ENCODE peak calls at places on chromosomes 12 and 14, in five cellular contexts. One of them, this sample, is unnamed.

GRCh38 chr12:94582591-94582990 is 67.8 kb downstream of the TMCC3 start:
- DNase-seq in DND-41: no peak
- DNase-seq in aorta: no peak
- DNase-seq in tibial nerve: no peak
- DNase-seq in activated CD4-positive, alpha-beta T cell treated with anti-CD3 and anti-CD28 coated beads for 24 hours: no peak
- DNase-seq in this sample: no peak

GRCh38 chr12:124715121-124715990 is 147.9 kb upstream of the NCOR2 start:
- DNase-seq in DND-41: no peak
- DNase-seq in aorta: no peak
- DNase-seq in tibial nerve: no peak
- DNase-seq in activated CD4-positive, alpha-beta T cell treated with anti-CD3 and anti-CD28 coated beads for 24 hours: no peak
- DNase-seq in this sample: no peak

GRCh38 chr14:26204954-26205479 is 392.8 kb downstream of the NOVA1 start:
- DNase-seq in DND-41: no peak
- DNase-seq in aorta: peak; percentile 77
- DNase-seq in tibial nerve: peak; percentile 36
- DNase-seq in activated CD4-positive, alpha-beta T cell treated with anti-CD3 and anti-CD28 coated beads for 24 hours: no peak
- DNase-seq in this sample: no peak

GRCh38 chr12:51528852-51529545 is 62.0 kb upstream of the SCN8A start:
- DNase-seq in DND-41: no peak
- DNase-seq in aorta: no peak
- DNase-seq in tibial nerve: no peak
- DNase-seq in activated CD4-positive, alpha-beta T cell treated with anti-CD3 and anti-CD28 coated beads for 24 hours: no peak
- DNase-seq in this sample: no peak

GRCh38 chr12:6961278-6961694 is 9.2 kb downstream of the PHB2 start:
- DNase-seq in DND-41: no peak
- DNase-seq in aorta: peak; percentile 87
- DNase-seq in tibial nerve: no peak
- DNase-seq in activated CD4-positive, alpha-beta T cell treated with anti-CD3 and anti-CD28 coated beads for 24 hours: peak; percentile 86
- DNase-seq in this sample: no peak

GRCh38 chr12:52082026-52082667 is 2.6 kb downstream of the SMIM41 start:
- DNase-seq in DND-41: no peak
- DNase-seq in aorta: peak; percentile 77
- DNase-seq in tibial nerve: no peak
- DNase-seq in activated CD4-positive, alpha-beta T cell treated with anti-CD3 and anti-CD28 coated beads for 24 hours: no peak
- DNase-seq in this sample: no peak

GRCh38 chr14:45332360-45332988 is 79.5 kb upstream of the MIS18BP1 start:
- DNase-seq in DND-41: no peak
- DNase-seq in aorta: no peak
- DNase-seq in tibial nerve: no peak
- DNase-seq in activated CD4-positive, alpha-beta T cell treated with anti-CD3 and anti-CD28 coated beads for 24 hours: no peak
- DNase-seq in this sample: no peak

GRCh38 chr12:9756756-9757155 is 3.9 kb downstream of the CD69 start:
- DNase-seq in DND-41: no peak
- DNase-seq in aorta: no peak
- DNase-seq in tibial nerve: no peak
- DNase-seq in activated CD4-positive, alpha-beta T cell treated with anti-CD3 and anti-CD28 coated beads for 24 hours: no peak
- DNase-seq in this sample: no peak

GRCh38 chr12:46371718-46372130 is 849 bp downstream of the SLC38A2 start:
- DNase-seq in DND-41: peak; percentile 74
- DNase-seq in aorta: peak; percentile 88
- DNase-seq in tibial nerve: peak; percentile 52
- DNase-seq in activated CD4-positive, alpha-beta T cell treated with anti-CD3 and anti-CD28 coated beads for 24 hours: no peak
- DNase-seq in this sample: peak; percentile 32

GRCh38 chr14:92735344-92735743 is 13.1 kb downstream of the LGMN start:
- DNase-seq in DND-41: no peak
- DNase-seq in aorta: no peak
- DNase-seq in tibial nerve: no peak
- DNase-seq in activated CD4-positive, alpha-beta T cell treated with anti-CD3 and anti-CD28 coated beads for 24 hours: no peak
- DNase-seq in this sample: no peak

GRCh38 chr12:100566887-100567637 is 6.4 kb upstream of the GAS2L3 start:
- DNase-seq in DND-41: no peak
- DNase-seq in aorta: no peak
- DNase-seq in tibial nerve: peak; percentile 38
- DNase-seq in activated CD4-positive, alpha-beta T cell treated with anti-CD3 and anti-CD28 coated beads for 24 hours: no peak
- DNase-seq in this sample: peak; percentile 22

GRCh38 chr12:107277850-107278249 is 184.5 kb upstream of the CRY1 start:
- DNase-seq in DND-41: no peak
- DNase-seq in aorta: no peak
- DNase-seq in tibial nerve: no peak
- DNase-seq in activated CD4-positive, alpha-beta T cell treated with anti-CD3 and anti-CD28 coated beads for 24 hours: no peak
- DNase-seq in this sample: no peak

GRCh38 chr14:23457587-23458445 is 11.7 kb upstream of the NGDN start:
- DNase-seq in DND-41: no peak
- DNase-seq in aorta: no peak
- DNase-seq in tibial nerve: no peak
- DNase-seq in activated CD4-positive, alpha-beta T cell treated with anti-CD3 and anti-CD28 coated beads for 24 hours: no peak
- DNase-seq in this sample: no peak

GRCh38 chr14:94129758-94130414 is 482 bp upstream of the IFI27L2 start:
- DNase-seq in DND-41: peak; percentile 24
- DNase-seq in aorta: peak; percentile 82
- DNase-seq in tibial nerve: peak; percentile 63
- DNase-seq in activated CD4-positive, alpha-beta T cell treated with anti-CD3 and anti-CD28 coated beads for 24 hours: no peak
- DNase-seq in this sample: no peak

GRCh38 chr12:109753959-109754358 is 40.3 kb downstream of the FAM222A start:
- DNase-seq in DND-41: no peak
- DNase-seq in aorta: no peak
- DNase-seq in tibial nerve: no peak
- DNase-seq in activated CD4-positive, alpha-beta T cell treated with anti-CD3 and anti-CD28 coated beads for 24 hours: no peak
- DNase-seq in this sample: no peak

GRCh38 chr12:16449459-16449858 is 102.0 kb downstream of the MGST1 start:
- DNase-seq in DND-41: no peak
- DNase-seq in aorta: no peak
- DNase-seq in tibial nerve: no peak
- DNase-seq in activated CD4-positive, alpha-beta T cell treated with anti-CD3 and anti-CD28 coated beads for 24 hours: no peak
- DNase-seq in this sample: no peak

GRCh38 chr12:57240926-57241555 is 9.9 kb downstream of the STAC3 start:
- DNase-seq in DND-41: no peak
- DNase-seq in aorta: peak; percentile 72
- DNase-seq in tibial nerve: no peak
- DNase-seq in activated CD4-positive, alpha-beta T cell treated with anti-CD3 and anti-CD28 coated beads for 24 hours: no peak
- DNase-seq in this sample: no peak

GRCh38 chr12:4036872-4037271 is 163.7 kb upstream of the PARP11 start:
- DNase-seq in DND-41: no peak
- DNase-seq in aorta: no peak
- DNase-seq in tibial nerve: no peak
- DNase-seq in activated CD4-positive, alpha-beta T cell treated with anti-CD3 and anti-CD28 coated beads for 24 hours: no peak
- DNase-seq in this sample: no peak

GRCh38 chr12:124613151-124613585 is 45.8 kb upstream of the NCOR2 start:
- DNase-seq in DND-41: no peak
- DNase-seq in aorta: no peak
- DNase-seq in tibial nerve: no peak
- DNase-seq in activated CD4-positive, alpha-beta T cell treated with anti-CD3 and anti-CD28 coated beads for 24 hours: no peak
- DNase-seq in this sample: no peak

GRCh38 chr14:23590198-23590597 is 11.6 kb upstream of the JPH4 start:
- DNase-seq in DND-41: no peak
- DNase-seq in aorta: no peak
- DNase-seq in tibial nerve: no peak
- DNase-seq in activated CD4-positive, alpha-beta T cell treated with anti-CD3 and anti-CD28 coated beads for 24 hours: no peak
- DNase-seq in this sample: no peak

GRCh38 chr12:104793280-104793679 is 164.8 kb downstream of the SLC41A2 start:
- DNase-seq in DND-41: no peak
- DNase-seq in aorta: no peak
- DNase-seq in tibial nerve: no peak
- DNase-seq in activated CD4-positive, alpha-beta T cell treated with anti-CD3 and anti-CD28 coated beads for 24 hours: no peak
- DNase-seq in this sample: no peak

GRCh38 chr12:104456950-104457745 is 400 bp downstream of the CHST11 start:
- DNase-seq in DND-41: peak; percentile 68
- DNase-seq in aorta: peak; percentile 86
- DNase-seq in tibial nerve: peak; percentile 80
- DNase-seq in activated CD4-positive, alpha-beta T cell treated with anti-CD3 and anti-CD28 coated beads for 24 hours: no peak
- DNase-seq in this sample: no peak

GRCh38 chr12:19967486-19967885 is 400.9 kb upstream of the PDE3A start:
- DNase-seq in DND-41: no peak
- DNase-seq in aorta: no peak
- DNase-seq in tibial nerve: peak; percentile 20
- DNase-seq in activated CD4-positive, alpha-beta T cell treated with anti-CD3 and anti-CD28 coated beads for 24 hours: no peak
- DNase-seq in this sample: no peak

GRCh38 chr12:131452444-131452860 is 258.4 kb upstream of the SFSWAP start:
- DNase-seq in DND-41: no peak
- DNase-seq in aorta: no peak
- DNase-seq in tibial nerve: no peak
- DNase-seq in activated CD4-positive, alpha-beta T cell treated with anti-CD3 and anti-CD28 coated beads for 24 hours: peak; percentile 8
- DNase-seq in this sample: no peak

GRCh38 chr14:48936352-48936751 is 649.8 kb downstream of the RPS29 start:
- DNase-seq in DND-41: no peak
- DNase-seq in aorta: no peak
- DNase-seq in tibial nerve: no peak
- DNase-seq in activated CD4-positive, alpha-beta T cell treated with anti-CD3 and anti-CD28 coated beads for 24 hours: no peak
- DNase-seq in this sample: no peak

GRCh38 chr14:77782202-77782601 is 17.7 kb upstream of the ADCK1 start:
- DNase-seq in DND-41: no peak
- DNase-seq in aorta: no peak
- DNase-seq in tibial nerve: no peak
- DNase-seq in activated CD4-positive, alpha-beta T cell treated with anti-CD3 and anti-CD28 coated beads for 24 hours: no peak
- DNase-seq in this sample: no peak

GRCh38 chr12:27969011-27969900 is 3.3 kb downstream of the PTHLH start:
- DNase-seq in DND-41: no peak
- DNase-seq in aorta: peak; percentile 75
- DNase-seq in tibial nerve: no peak
- DNase-seq in activated CD4-positive, alpha-beta T cell treated with anti-CD3 and anti-CD28 coated beads for 24 hours: no peak
- DNase-seq in this sample: no peak

GRCh38 chr14:64801046-64801445 is 78.7 kb downstream of the SPTB start:
- DNase-seq in DND-41: no peak
- DNase-seq in aorta: no peak
- DNase-seq in tibial nerve: no peak
- DNase-seq in activated CD4-positive, alpha-beta T cell treated with anti-CD3 and anti-CD28 coated beads for 24 hours: no peak
- DNase-seq in this sample: no peak

GRCh38 chr14:23951590-23952143 is 1.9 kb upstream of the DHRS4 start:
- DNase-seq in DND-41: no peak
- DNase-seq in aorta: no peak
- DNase-seq in tibial nerve: no peak
- DNase-seq in activated CD4-positive, alpha-beta T cell treated with anti-CD3 and anti-CD28 coated beads for 24 hours: no peak
- DNase-seq in this sample: no peak

GRCh38 chr12:101074940-101075680 is 134.9 kb downstream of the SLC5A8 start:
- DNase-seq in DND-41: no peak
- DNase-seq in aorta: no peak
- DNase-seq in tibial nerve: no peak
- DNase-seq in activated CD4-positive, alpha-beta T cell treated with anti-CD3 and anti-CD28 coated beads for 24 hours: no peak
- DNase-seq in this sample: no peak

GRCh38 chr12:11580125-11580751 is 69.2 kb upstream of the ETV6 start:
- DNase-seq in DND-41: no peak
- DNase-seq in aorta: no peak
- DNase-seq in tibial nerve: peak; percentile 49
- DNase-seq in activated CD4-positive, alpha-beta T cell treated with anti-CD3 and anti-CD28 coated beads for 24 hours: no peak
- DNase-seq in this sample: no peak

GRCh38 chr12:19971396-19971802 is 396.9 kb upstream of the PDE3A start:
- DNase-seq in DND-41: no peak
- DNase-seq in aorta: no peak
- DNase-seq in tibial nerve: no peak
- DNase-seq in activated CD4-positive, alpha-beta T cell treated with anti-CD3 and anti-CD28 coated beads for 24 hours: no peak
- DNase-seq in this sample: no peak

GRCh38 chr12:51346581-51346980 is at the start of gene CELA1:
- DNase-seq in DND-41: no peak
- DNase-seq in aorta: no peak
- DNase-seq in tibial nerve: no peak
- DNase-seq in activated CD4-positive, alpha-beta T cell treated with anti-CD3 and anti-CD28 coated beads for 24 hours: no peak
- DNase-seq in this sample: no peak

GRCh38 chr12:6626654-6627283 is 9.0 kb downstream of the LPAR5 start:
- DNase-seq in DND-41: peak; percentile 60
- DNase-seq in aorta: no peak
- DNase-seq in tibial nerve: no peak
- DNase-seq in activated CD4-positive, alpha-beta T cell treated with anti-CD3 and anti-CD28 coated beads for 24 hours: no peak
- DNase-seq in this sample: no peak